ENCODE peak calls at places on chromosomes 1 and 21, in nine cellular contexts. V is GM23338, R is cardiac muscle cell, U is heart left ventricle, N is mesendoderm, F is A549, S is aorta, T is lung, M is IMR-90. C is an unnamed sample.

GRCh38 chr1:192807968-192808587 is 761 bp upstream of the RGS2 start:
- DNase-seq in V (peak; percentile 47), R (no peak), U (no peak), N (peak; percentile 59), F (peak; percentile 16), S (no peak), T (no peak), M (peak; percentile 71), C (no peak)

GRCh38 chr1:198157241-198157846 is 546 bp downstream of the NEK7 start:
- DNase-seq in V (peak; percentile 97), R (peak; percentile 95), U (peak; percentile 93), N (peak; percentile 98), F (peak; percentile 89), S (peak; percentile 93), T (peak; percentile 91), M (peak; percentile 97), C (peak; percentile 83)

GRCh38 chr1:79726321-79726720 is 719.8 kb upstream of the ADGRL4 start:
- DNase-seq in V (no peak), R (no peak), U (no peak), N (no peak), F (no peak), S (no peak), T (no peak), M (no peak), C (no peak)

GRCh38 chr1:232769718-232770117 is 35.5 kb upstream of the MAP10 start:
- DNase-seq in V (peak; percentile 24), R (no peak), U (no peak), N (no peak), F (no peak), S (no peak), T (no peak), M (no peak), C (no peak)

GRCh38 chr1:208159542-208160258 is 84.5 kb downstream of the PLXNA2 start:
- DNase-seq in V (no peak), R (peak; percentile 75), U (no peak), N (peak; percentile 68), F (no peak), S (peak; percentile 69), T (no peak), M (peak; percentile 82), C (no peak)

GRCh38 chr1:32014199-32014936 is 700 bp downstream of the KHDRBS1 start:
- DNase-seq in V (peak; percentile 52), R (peak; percentile 71), U (peak; percentile 57), N (peak; percentile 51), F (peak; percentile 28), S (peak; percentile 74), T (peak; percentile 58), M (peak; percentile 36), C (peak; percentile 10)

GRCh38 chr21:42148584-42148983 is 70.4 kb upstream of the ABCG1 start:
- DNase-seq in V (no peak), R (no peak), U (no peak), N (no peak), F (no peak), S (no peak), T (no peak), M (no peak), C (no peak)

GRCh38 chr1:243520831-243521230 is 265.0 kb downstream of the SDCCAG8 start:
- DNase-seq in V (no peak), R (peak; percentile 57), U (no peak), N (peak; percentile 74), F (no peak), S (no peak), T (no peak), M (no peak), C (no peak)

GRCh38 chr1:36956570-36956969 is 77.7 kb downstream of the GRIK3 start:
- DNase-seq in V (no peak), R (no peak), U (no peak), N (no peak), F (no peak), S (no peak), T (no peak), M (no peak), C (no peak)

GRCh38 chr1:64828829-64829228 is 84.0 kb downstream of the RAVER2 start:
- DNase-seq in V (no peak), R (no peak), U (no peak), N (no peak), F (no peak), S (no peak), T (no peak), M (no peak), C (no peak)

GRCh38 chr1:101854271-101854670 is 142.5 kb downstream of the OLFM3 start:
- DNase-seq in V (no peak), R (no peak), U (no peak), N (no peak), F (no peak), S (no peak), T (no peak), M (no peak), C (no peak)

GRCh38 chr1:34970829-34971228 is 14.3 kb downstream of the TMEM35B start:
- DNase-seq in V (peak; percentile 80), R (no peak), U (no peak), N (peak; percentile 71), F (no peak), S (no peak), T (no peak), M (no peak), C (no peak)

GRCh38 chr1:93753766-93754763 is 72.4 kb upstream of the BCAR3 start:
- DNase-seq in V (no peak), R (no peak), U (no peak), N (no peak), F (peak; percentile 28), S (peak; percentile 79), T (peak; percentile 59), M (peak; percentile 98), C (no peak)

GRCh38 chr1:172902200-172902599 is 148.5 kb downstream of the TNFSF18 start:
- DNase-seq in V (no peak), R (no peak), U (no peak), N (no peak), F (no peak), S (no peak), T (no peak), M (no peak), C (no peak)
- H3K27ac ChIP-seq in V (no peak overlapping the region), R (no peak overlapping the region), U (no peak overlapping the region), N (no peak overlapping the region), F (no peak overlapping the region), S (no peak overlapping the region), T (no peak overlapping the region), M (peak overlapping the region; percentile 89), C (no peak overlapping the region)

GRCh38 chr1:223733898-223734852 is 21.8 kb downstream of the CAPN2 start:
- DNase-seq in V (peak; percentile 35), R (no peak), U (no peak), N (no peak), F (no peak), S (no peak), T (no peak), M (no peak), C (no peak)
- H3K4me1 ChIP-seq in V (peaks cover 37% of the 10 kb centered on the region), R (peaks cover 6% of the 10 kb centered on the region), U (peaks cover 76% of the 10 kb centered on the region), N (peaks cover 5% of the 10 kb centered on the region), F (peaks cover 90% of the 10 kb centered on the region), S (peaks cover 8% of the 10 kb centered on the region), T (peaks cover 24% of the 10 kb centered on the region), M (peaks cover 33% of the 10 kb centered on the region), C (no peaks in the 10 kb centered on the region)

GRCh38 chr1:58597991-58598390 is 20.9 kb upstream of the TACSTD2 start:
- DNase-seq in V (no peak), R (no peak), U (no peak), N (no peak), F (no peak), S (no peak), T (no peak), M (no peak), C (no peak)
- H3K27ac ChIP-seq in V (no peak overlapping the region), R (no peak overlapping the region), U (no peak overlapping the region), N (no peak overlapping the region), F (no peak overlapping the region), S (no peak overlapping the region), T (no peak overlapping the region), M (no peak overlapping the region), C (no peak overlapping the region)

GRCh38 chr1:203216274-203217138 is 13.0 kb downstream of the CHIT1 start:
- DNase-seq in V (peak; percentile 91), R (peak; percentile 81), U (peak; percentile 49), N (peak; percentile 82), F (peak; percentile 60), S (no peak), T (peak; percentile 54), M (peak; percentile 64), C (peak; percentile 38)

GRCh38 chr1:203217139-203217621 is 12.3 kb downstream of the CHIT1 start:
- DNase-seq in V (peak; percentile 73), R (no peak), U (no peak), N (peak; percentile 40), F (no peak), S (no peak), T (no peak), M (no peak), C (no peak)

GRCh38 chr1:203213126-203213525 is 16.3 kb downstream of the CHIT1 start:
- DNase-seq in V (no peak), R (no peak), U (no peak), N (no peak), F (no peak), S (no peak), T (no peak), M (no peak), C (no peak)

GRCh38 chr1:203215573-203215972 is 13.9 kb downstream of the CHIT1 start:
- DNase-seq in V (peak; percentile 22), R (no peak), U (no peak), N (no peak), F (no peak), S (no peak), T (no peak), M (no peak), C (no peak)

DNA sequence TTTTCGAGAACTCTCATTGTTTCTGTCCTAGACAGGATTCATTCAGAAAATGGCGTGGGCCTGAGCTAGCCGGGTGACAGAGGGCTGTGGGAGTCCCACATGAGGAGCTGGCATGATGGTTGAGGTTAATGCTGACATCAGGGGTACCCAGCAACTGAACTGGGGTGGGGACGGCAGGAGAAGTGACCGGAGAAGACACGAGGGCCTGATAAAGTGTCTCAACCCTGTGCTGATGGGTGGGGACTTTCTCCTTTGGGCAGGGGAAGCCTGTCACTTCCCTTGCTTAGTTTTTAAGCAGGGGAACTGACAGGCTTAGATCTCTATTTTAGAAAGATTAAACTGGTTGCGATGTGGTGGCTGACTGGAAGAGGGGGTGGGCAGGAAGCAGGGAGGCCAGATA is 14.6 kb downstream of the CHIT1 start:
- DNase-seq in V (no peak), R (no peak), U (no peak), N (no peak), F (no peak), S (no peak), T (no peak), M (no peak), C (no peak)
- H3K4me1 ChIP-seq in V (peaks cover 10% of the 10 kb centered on the region), R (no peaks in the 10 kb centered on the region), U (no peaks in the 10 kb centered on the region), N (no peaks in the 10 kb centered on the region), F (no peaks in the 10 kb centered on the region), S (no peaks in the 10 kb centered on the region), T (no peaks in the 10 kb centered on the region), M (no peaks in the 10 kb centered on the region), C (no peaks in the 10 kb centered on the region)

DNA sequence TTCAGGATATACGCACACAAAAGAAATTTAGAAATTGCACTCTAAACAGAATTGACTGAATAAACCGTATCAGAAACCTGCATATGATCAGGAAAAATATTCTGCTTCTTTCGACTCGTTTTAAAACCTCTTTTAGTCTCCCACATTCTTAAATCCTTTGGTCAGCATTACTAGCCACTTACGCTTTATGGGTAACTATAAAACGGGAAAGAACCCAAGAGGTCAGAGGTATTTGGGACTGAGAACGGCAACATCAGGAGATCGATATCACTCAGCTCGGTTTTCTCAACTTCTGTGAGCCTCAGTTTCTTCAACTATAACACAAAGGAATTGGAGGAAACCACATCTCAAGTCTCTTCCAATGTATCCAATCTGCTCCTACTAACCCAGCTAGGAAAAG is 36.4 kb upstream of the ANGPTL7 start:
- DNase-seq in V (no peak), R (no peak), U (no peak), N (peak; percentile 8), F (no peak), S (no peak), T (no peak), M (no peak), C (no peak)
- H3K27ac ChIP-seq in V (no peak overlapping the region), R (no peak overlapping the region), U (no peak overlapping the region), N (no peak overlapping the region), F (no peak overlapping the region), S (no peak overlapping the region), T (no peak overlapping the region), M (no peak overlapping the region), C (no peak overlapping the region)